ENCODE peak calls at places on chromosomes 7 and 10, in ten cellular contexts. X is sigmoid colon, Q is upper lobe of left lung, W is tibial nerve, R is SK-N-SH, U is ovary, S is suprapubic skin, I is A549, T is K562, V is HepG2. D is an unnamed sample.
A peak's percentile ranks its signal among the peaks of the same experiment; 100 is the strongest.

GRCh38 chr7:22255834-22256233 is 101.1 kb downstream of the RAPGEF5 start:
- DNase-seq in X (no peak), Q (no peak), W (no peak), R (no peak), U (no peak), S (no peak), I (no peak), T (no peak), V (no peak), D (no peak)

GRCh38 chr7:514651-515598 is 4.7 kb downstream of the PDGFA start:
- DNase-seq in X (no peak), Q (no peak), W (no peak), R (no peak), U (no peak), S (no peak), I (no peak), T (peak; percentile 39), V (no peak), D (peak; percentile 78)

GRCh38 chr7:45456105-45456504 is 118.1 kb upstream of the ADCY1 start:
- DNase-seq in X (no peak), Q (no peak), W (no peak), R (no peak), U (no peak), S (no peak), I (no peak), T (no peak), V (peak; percentile 4), D (no peak)

GRCh38 chr10:79054203-79055099 is 14.3 kb upstream of the ZMIZ1 start:
- DNase-seq in X (peak; percentile 53), Q (peak; percentile 70), W (no peak), R (no peak), U (peak; percentile 7), S (peak; percentile 52), I (no peak), T (no peak), V (peak; percentile 35), D (peak; percentile 73)

GRCh38 chr7:85897967-85898366 is 711.1 kb upstream of the SEMA3D start:
- DNase-seq in X (no peak), Q (no peak), W (no peak), R (no peak), U (no peak), S (no peak), I (no peak), T (no peak), V (no peak), D (no peak)

GRCh38 chr7:40551685-40552576 is 417.1 kb downstream of the SUGCT start:
- DNase-seq in X (no peak), Q (peak; percentile 63), W (no peak), R (peak; percentile 81), U (no peak), S (no peak), I (peak; percentile 2), T (no peak), V (peak; percentile 3), D (no peak)

GRCh38 chr7:46321556-46322205 is 400.6 kb upstream of the IGFBP3 start:
- DNase-seq in X (no peak), Q (no peak), W (no peak), R (no peak), U (no peak), S (no peak), I (peak; percentile 31), T (no peak), V (peak; percentile 3), D (no peak)

GRCh38 chr10:61280303-61280702 is 172.9 kb downstream of the TMEM26 start:
- DNase-seq in X (no peak), Q (no peak), W (no peak), R (no peak), U (no peak), S (no peak), I (peak; percentile 73), T (no peak), V (no peak), D (no peak)

GRCh38 chr7:157366722-157367121 is 29.9 kb downstream of the DNAJB6 start:
- DNase-seq in X (no peak), Q (peak; percentile 8), W (no peak), R (no peak), U (no peak), S (no peak), I (no peak), T (no peak), V (no peak), D (no peak)

GRCh38 chr7:121547341-121548092 is 151.4 kb upstream of the FAM3C start:
- DNase-seq in X (no peak), Q (no peak), W (no peak), R (peak; percentile 51), U (no peak), S (no peak), I (peak; percentile 66), T (peak; percentile 67), V (peak; percentile 44), D (no peak)

GRCh38 chr10:96638696-96639095 is 51.9 kb upstream of the TM9SF3 start:
- DNase-seq in X (no peak), Q (no peak), W (no peak), R (no peak), U (no peak), S (no peak), I (no peak), T (no peak), V (no peak), D (no peak)

GRCh38 chr7:95102662-95103061 is 195.3 kb downstream of the PPP1R9A start:
- DNase-seq in X (no peak), Q (no peak), W (no peak), R (no peak), U (no peak), S (no peak), I (peak; percentile 17), T (no peak), V (peak; percentile 5), D (no peak)
- TF ChIP-seq EP300 in X (no peak), Q (no peak), W (no peak), R (no peak), U (no peak), S (no peak), I (no peak), T (no peak), V (no peak), D (no peak)

GRCh38 chr10:6794441-6794840 is 214.4 kb upstream of the PRKCQ start:
- DNase-seq in X (no peak), Q (no peak), W (no peak), R (no peak), U (no peak), S (no peak), I (no peak), T (no peak), V (no peak), D (no peak)
- TF ChIP-seq EP300 in X (no peak), Q (no peak), W (no peak), R (no peak), U (no peak), S (no peak), I (no peak), T (no peak), V (no peak), D (no peak)

GRCh38 chr10:120998782-120999285 is 147.7 kb downstream of the WDR11 start:
- DNase-seq in X (no peak), Q (no peak), W (no peak), R (no peak), U (no peak), S (no peak), I (no peak), T (no peak), V (no peak), D (no peak)

GRCh38 chr10:121005948-121006587 is 154.9 kb downstream of the WDR11 start:
- DNase-seq in X (no peak), Q (no peak), W (no peak), R (no peak), U (no peak), S (no peak), I (no peak), T (no peak), V (no peak), D (no peak)

GRCh38 chr10:120998251-120998650 is 147.1 kb downstream of the WDR11 start:
- DNase-seq in X (no peak), Q (no peak), W (no peak), R (no peak), U (peak; percentile 72), S (no peak), I (no peak), T (no peak), V (no peak), D (no peak)

GRCh38 chr10:120999868-121000267 is 148.7 kb downstream of the WDR11 start:
- DNase-seq in X (no peak), Q (no peak), W (no peak), R (no peak), U (no peak), S (no peak), I (no peak), T (no peak), V (peak; percentile 12), D (no peak)

GRCh38 chr10:121002586-121003205 is 151.5 kb downstream of the WDR11 start:
- DNase-seq in X (no peak), Q (no peak), W (no peak), R (no peak), U (no peak), S (no peak), I (no peak), T (no peak), V (no peak), D (peak; percentile 37)
- TF ChIP-seq EP300 in X (no peak), Q (no peak), W (no peak), R (no peak), U (no peak), S (no peak), I (no peak), T (no peak), V (no peak), D (no peak)

GRCh38 chr10:76191371-76191770 is 759.9 kb downstream of the LRMDA start:
- DNase-seq in X (no peak), Q (no peak), W (no peak), R (no peak), U (no peak), S (no peak), I (no peak), T (no peak), V (no peak), D (no peak)

GRCh38 chr10:76190871-76191270 is 759.4 kb downstream of the LRMDA start:
- DNase-seq in X (no peak), Q (no peak), W (no peak), R (no peak), U (no peak), S (no peak), I (no peak), T (no peak), V (no peak), D (no peak)

GRCh38 chr10:76195990-76196389 is 764.6 kb downstream of the LRMDA start:
- DNase-seq in X (no peak), Q (no peak), W (no peak), R (no peak), U (no peak), S (no peak), I (no peak), T (no peak), V (no peak), D (no peak)

GRCh38 chr10:76192694-76193304 is 761.4 kb downstream of the LRMDA start:
- DNase-seq in X (no peak), Q (no peak), W (no peak), R (no peak), U (no peak), S (no peak), I (no peak), T (no peak), V (no peak), D (no peak)

DNA sequence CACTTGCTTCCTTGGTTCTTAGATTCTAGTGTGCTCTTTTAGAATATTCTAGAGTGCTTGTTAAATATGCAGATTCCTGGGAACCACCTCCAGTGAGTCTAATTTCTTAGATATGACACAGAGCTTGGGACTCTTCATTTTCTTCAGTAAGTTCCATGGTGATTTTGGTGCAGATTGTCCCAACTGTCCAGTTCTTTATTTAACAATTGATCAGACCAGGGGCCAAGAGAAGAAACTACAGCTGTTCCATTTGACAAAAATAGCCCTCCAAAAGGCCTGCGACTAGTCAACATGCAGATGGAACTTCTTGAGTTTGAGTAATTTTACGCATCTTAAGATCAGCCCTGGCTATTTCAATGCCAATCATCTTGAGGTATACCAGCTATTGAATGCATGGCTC is 760.7 kb downstream of the LRMDA start:
- DNase-seq in X (no peak), Q (no peak), W (no peak), R (no peak), U (no peak), S (no peak), I (no peak), T (no peak), V (no peak), D (no peak)
- TF ChIP-seq EP300 in X (no peak), Q (no peak), W (no peak), R (no peak), U (no peak), S (no peak), I (no peak), T (no peak), V (no peak), D (no peak)